ENCODE peak calls at places on chromosomes 2 and 18, in seven cellular contexts. X is sciatic nerve; H is activated effector memory CD4-positive, alpha-beta T cell treated with Interleukin-2 at 50 U/mL for 16 hours; U is HTR-8/SVneo; K is DMS79 treated with DMSO at 0.1 percent for 48 hours; E is frontal cortex; C is mesothelial cell of epicardium. Y is an unnamed sample.

GRCh38 chr2:46424937-46425336 is 54.4 kb upstream of the TMEM247 start:
- DNase-seq in K (no peak), H (no peak), X (no peak), E (no peak), C (no peak), U (no peak), Y (no peak)

GRCh38 chr2:234970467-234970866 is 18.6 kb downstream of the SH3BP4 start:
- DNase-seq in E (no peak), C (no peak), X (no peak), U (peak; percentile 71), H (no peak), K (no peak), Y (peak; percentile 80)

GRCh38 chr2:9663008-9663879 is 32.4 kb upstream of the YWHAQ start:
- DNase-seq in X (no peak), H (no peak), K (peak; percentile 78), E (no peak), U (no peak), C (no peak), Y (no peak)

GRCh38 chr2:142290931-142291330 is 160.1 kb upstream of the LRP1B start:
- DNase-seq in C (no peak), U (no peak), K (no peak), X (no peak), H (no peak), E (no peak), Y (peak; percentile 56)

GRCh38 chr2:37198681-37199065 is 2.4 kb downstream of the CEBPZOS start:
- DNase-seq in X (no peak), K (no peak), U (no peak), E (no peak), H (no peak), C (no peak), Y (no peak)

GRCh38 chr2:8538951-8539621 is 142.8 kb upstream of the ID2 start:
- DNase-seq in E (no peak), H (no peak), K (no peak), U (no peak), C (no peak), X (peak; percentile 61), Y (no peak)

GRCh38 chr2:219398721-219399333 is 11.1 kb upstream of the DNPEP start:
- DNase-seq in X (no peak), E (no peak), K (peak; percentile 71), H (no peak), U (no peak), C (no peak), Y (no peak)

GRCh38 chr2:146916914-146917313 is 927.9 kb upstream of the ACVR2A start:
- DNase-seq in U (no peak), C (no peak), H (no peak), X (no peak), K (no peak), E (no peak), Y (peak; percentile 3)

GRCh38 chr18:52435301-52435700 is 95.3 kb downstream of the DCC start:
- DNase-seq in X (no peak), E (no peak), C (no peak), H (no peak), K (no peak), U (no peak), Y (no peak)

GRCh38 chr2:147869934-147870333 is 25.1 kb downstream of the ACVR2A start:
- DNase-seq in X (no peak), E (no peak), C (no peak), U (no peak), K (no peak), H (no peak), Y (no peak)

GRCh38 chr2:202965810-202966454 is 48.7 kb upstream of the NBEAL1 start:
- DNase-seq in X (no peak), C (no peak), K (no peak), U (peak; percentile 40), H (no peak), E (no peak), Y (peak; percentile 21)